ENCODE peak calls at places on chromosomes 16 and 17, in seven cellular contexts. One of them, this sample, is unnamed.

GRCh38 chr17:74431568-74432483 is at the start of gene GPRC5C:
- DNase-seq in ovary: peak
- DNase-seq in HCT116: peak
- DNase-seq in RWPE1: peak
- DNase-seq in uterus: peak
- DNase-seq in kidney: peak
- DNase-seq in psoas muscle: peak
- DNase-seq in this sample: peak

GRCh38 chr16:28897826-28898225 is 19.5 kb downstream of the ATP2A1 start:
- DNase-seq in ovary: no peak
- DNase-seq in HCT116: no peak
- DNase-seq in RWPE1: no peak
- DNase-seq in uterus: no peak
- DNase-seq in kidney: no peak
- DNase-seq in psoas muscle: no peak
- DNase-seq in this sample: no peak

GRCh38 chr17:47272491-47272890 is 18.9 kb downstream of the ITGB3 start:
- DNase-seq in ovary: no peak
- DNase-seq in HCT116: no peak
- DNase-seq in RWPE1: no peak
- DNase-seq in uterus: no peak
- DNase-seq in kidney: no peak
- DNase-seq in psoas muscle: no peak
- DNase-seq in this sample: no peak

GRCh38 chr17:50244771-50245170 is 29.5 kb upstream of the TMEM92 start:
- DNase-seq in ovary: no peak
- DNase-seq in HCT116: no peak
- DNase-seq in RWPE1: no peak
- DNase-seq in uterus: no peak
- DNase-seq in kidney: no peak
- DNase-seq in psoas muscle: no peak
- DNase-seq in this sample: no peak

GRCh38 chr16:27168790-27169189 is 34.5 kb upstream of the KDM8 start:
- DNase-seq in ovary: no peak
- DNase-seq in HCT116: no peak
- DNase-seq in RWPE1: no peak
- DNase-seq in uterus: no peak
- DNase-seq in kidney: no peak
- DNase-seq in psoas muscle: no peak
- DNase-seq in this sample: no peak

GRCh38 chr16:27402964-27403600 is 1.1 kb downstream of the IL21R start:
- DNase-seq in ovary: no peak
- DNase-seq in HCT116: no peak
- DNase-seq in RWPE1: no peak
- DNase-seq in uterus: no peak
- DNase-seq in kidney: no peak
- DNase-seq in psoas muscle: no peak
- DNase-seq in this sample: peak

GRCh38 chr16:24844101-24845030 is 1.4 kb upstream of the SLC5A11 start:
- DNase-seq in ovary: no peak
- DNase-seq in HCT116: peak
- DNase-seq in RWPE1: peak
- DNase-seq in uterus: no peak
- DNase-seq in kidney: no peak
- DNase-seq in psoas muscle: no peak
- DNase-seq in this sample: no peak

GRCh38 chr17:36869856-36870617 is 67.2 kb upstream of the LHX1 start:
- DNase-seq in ovary: no peak
- DNase-seq in HCT116: no peak
- DNase-seq in RWPE1: no peak
- DNase-seq in uterus: no peak
- DNase-seq in kidney: no peak
- DNase-seq in psoas muscle: no peak
- DNase-seq in this sample: no peak

GRCh38 chr16:84085774-84086173 is 31.0 kb downstream of the MBTPS1 start:
- DNase-seq in ovary: no peak
- DNase-seq in HCT116: no peak
- DNase-seq in RWPE1: no peak
- DNase-seq in uterus: no peak
- DNase-seq in kidney: no peak
- DNase-seq in psoas muscle: no peak
- DNase-seq in this sample: no peak

GRCh38 chr16:31727553-31727952 is 146.1 kb upstream of the ZNF267 start:
- DNase-seq in ovary: no peak
- DNase-seq in HCT116: no peak
- DNase-seq in RWPE1: no peak
- DNase-seq in uterus: no peak
- DNase-seq in kidney: no peak
- DNase-seq in psoas muscle: no peak
- DNase-seq in this sample: no peak

GRCh38 chr16:25110392-25110947 is 1.1 kb upstream of the LCMT1 start:
- DNase-seq in ovary: no peak
- DNase-seq in HCT116: no peak
- DNase-seq in RWPE1: no peak
- DNase-seq in uterus: no peak
- DNase-seq in kidney: no peak
- DNase-seq in psoas muscle: no peak
- DNase-seq in this sample: peak

GRCh38 chr16:23207485-23207884 is 24.9 kb downstream of the SCNN1G start:
- DNase-seq in ovary: no peak
- DNase-seq in HCT116: no peak
- DNase-seq in RWPE1: no peak
- DNase-seq in uterus: no peak
- DNase-seq in kidney: no peak
- DNase-seq in psoas muscle: no peak
- DNase-seq in this sample: no peak

GRCh38 chr16:30551781-30552180 is 6.4 kb downstream of the ZNF764 start:
- DNase-seq in ovary: no peak
- DNase-seq in HCT116: no peak
- DNase-seq in RWPE1: no peak
- DNase-seq in uterus: no peak
- DNase-seq in kidney: no peak
- DNase-seq in psoas muscle: no peak
- DNase-seq in this sample: peak

GRCh38 chr17:18267927-18268711 is 7.7 kb downstream of the MIEF2 start:
- DNase-seq in ovary: no peak
- DNase-seq in HCT116: no peak
- DNase-seq in RWPE1: no peak
- DNase-seq in uterus: no peak
- DNase-seq in kidney: no peak
- DNase-seq in psoas muscle: no peak
- DNase-seq in this sample: no peak

GRCh38 chr17:60959011-60959410 is 281.4 kb downstream of the BCAS3 start:
- DNase-seq in ovary: no peak
- DNase-seq in HCT116: no peak
- DNase-seq in RWPE1: no peak
- DNase-seq in uterus: no peak
- DNase-seq in kidney: no peak
- DNase-seq in psoas muscle: no peak
- DNase-seq in this sample: no peak

GRCh38 chr17:80007939-80008338 is 27.7 kb downstream of the TBC1D16 start:
- DNase-seq in ovary: no peak
- DNase-seq in HCT116: no peak
- DNase-seq in RWPE1: no peak
- DNase-seq in uterus: no peak
- DNase-seq in kidney: peak
- DNase-seq in psoas muscle: peak
- DNase-seq in this sample: no peak
- H3K27ac ChIP-seq in ovary: no peak
- H3K27ac ChIP-seq in HCT116: no peak
- H3K27ac ChIP-seq in RWPE1: no peak
- H3K27ac ChIP-seq in uterus: no peak
- H3K27ac ChIP-seq in kidney: no peak
- H3K27ac ChIP-seq in psoas muscle: no peak
- H3K27ac ChIP-seq in this sample: no peak

DNA sequence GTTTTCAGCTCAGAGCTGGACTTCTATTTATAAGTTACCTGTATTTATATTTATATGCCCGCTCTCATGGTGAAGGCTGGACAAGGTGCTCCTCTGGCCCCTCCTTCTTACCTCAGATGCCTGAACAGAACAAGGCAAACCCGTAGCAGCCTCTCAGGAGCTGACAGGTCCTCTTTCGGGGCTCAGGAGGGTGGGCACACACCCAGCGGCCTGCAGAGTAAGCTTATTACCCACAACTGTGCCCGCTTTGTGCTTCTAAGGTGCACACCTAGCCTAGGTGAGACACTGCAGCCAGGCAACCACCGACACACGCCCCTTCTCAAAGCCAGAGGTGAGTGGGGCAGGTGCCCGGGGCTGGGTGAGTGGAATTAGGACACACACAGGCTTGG is 5.3 kb downstream of the NKIRAS2 start:
- DNase-seq in ovary: no peak
- DNase-seq in HCT116: no peak
- DNase-seq in RWPE1: no peak
- DNase-seq in uterus: no peak
- DNase-seq in kidney: no peak
- DNase-seq in psoas muscle: no peak
- DNase-seq in this sample: no peak
- H3K27ac ChIP-seq in ovary: no peak
- H3K27ac ChIP-seq in HCT116: peak
- H3K27ac ChIP-seq in RWPE1: peak
- H3K27ac ChIP-seq in uterus: peak
- H3K27ac ChIP-seq in kidney: no peak
- H3K27ac ChIP-seq in psoas muscle: peak
- H3K27ac ChIP-seq in this sample: no peak

DNA sequence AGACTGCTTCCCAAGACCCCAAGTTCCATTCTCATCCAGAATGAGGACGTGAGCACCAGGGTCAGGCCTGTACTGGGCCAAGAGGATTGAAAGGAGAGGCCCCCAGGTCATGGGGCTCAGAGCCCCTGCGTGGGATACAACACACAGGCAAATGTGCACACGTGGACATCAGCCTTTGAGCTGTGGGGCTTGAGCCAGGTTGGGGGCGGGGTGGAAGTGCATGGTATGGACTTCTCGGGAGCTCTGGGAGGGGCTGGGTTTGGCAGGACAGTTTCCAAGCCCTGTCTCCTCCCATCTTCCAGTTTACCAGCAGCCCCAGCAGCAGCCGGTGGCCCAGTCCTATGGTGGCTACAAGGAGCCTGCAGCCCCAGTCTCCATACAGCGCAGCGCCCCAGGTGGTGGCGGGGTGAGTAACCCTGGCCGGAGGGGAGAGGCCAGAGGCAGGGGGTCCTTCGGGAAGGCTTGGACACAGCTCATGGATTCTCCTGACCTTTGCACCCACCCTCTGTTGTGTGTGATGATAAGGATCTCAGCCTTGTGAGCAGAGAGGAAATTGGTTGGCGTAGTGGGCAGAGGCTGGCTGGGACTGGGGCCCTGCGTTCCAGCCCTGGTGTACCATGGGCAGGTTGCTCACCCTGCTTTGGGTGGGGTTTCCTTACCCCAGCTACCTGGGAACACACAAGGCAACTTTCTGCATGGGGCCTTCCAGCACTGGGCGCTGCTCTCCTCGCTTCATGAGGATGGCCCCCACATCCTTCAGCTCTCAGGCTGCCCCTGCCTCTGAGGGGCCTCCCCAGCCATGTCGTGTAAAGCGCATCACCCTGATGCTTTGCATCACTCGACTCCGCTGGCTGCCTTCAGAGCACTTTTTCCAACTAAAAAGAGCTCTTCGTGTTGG is 10.4 kb upstream of the LASP1NB start:
- DNase-seq in ovary: peak
- DNase-seq in HCT116: no peak
- DNase-seq in RWPE1: no peak
- DNase-seq in uterus: peak
- DNase-seq in kidney: peak
- DNase-seq in psoas muscle: no peak
- DNase-seq in this sample: no peak
- H3K27ac ChIP-seq in ovary: no peak
- H3K27ac ChIP-seq in HCT116: no peak
- H3K27ac ChIP-seq in RWPE1: peak
- H3K27ac ChIP-seq in uterus: peak
- H3K27ac ChIP-seq in kidney: no peak
- H3K27ac ChIP-seq in psoas muscle: no peak
- H3K27ac ChIP-seq in this sample: no peak

GRCh38 chr17:42536048-42536371 is at the start of gene NAGLU:
- DNase-seq in ovary: peak
- DNase-seq in HCT116: peak
- DNase-seq in RWPE1: peak
- DNase-seq in uterus: peak
- DNase-seq in kidney: peak
- DNase-seq in psoas muscle: peak
- DNase-seq in this sample: peak
- H3K27ac ChIP-seq in ovary: peak
- H3K27ac ChIP-seq in HCT116: peak
- H3K27ac ChIP-seq in RWPE1: peak
- H3K27ac ChIP-seq in uterus: peak
- H3K27ac ChIP-seq in kidney: peak
- H3K27ac ChIP-seq in psoas muscle: peak
- H3K27ac ChIP-seq in this sample: peak

GRCh38 chr17:43224146-43224705 is 4.2 kb downstream of the CCDC200 start:
- DNase-seq in ovary: no peak
- DNase-seq in HCT116: no peak
- DNase-seq in RWPE1: no peak
- DNase-seq in uterus: no peak
- DNase-seq in kidney: no peak
- DNase-seq in psoas muscle: no peak
- DNase-seq in this sample: no peak

GRCh38 chr17:43220511-43221125 is 7.8 kb downstream of the CCDC200 start:
- DNase-seq in ovary: no peak
- DNase-seq in HCT116: no peak
- DNase-seq in RWPE1: no peak
- DNase-seq in uterus: no peak
- DNase-seq in kidney: no peak
- DNase-seq in psoas muscle: no peak
- DNase-seq in this sample: no peak

GRCh38 chr17:43226393-43226792 is 2.0 kb downstream of the CCDC200 start:
- DNase-seq in ovary: no peak
- DNase-seq in HCT116: no peak
- DNase-seq in RWPE1: no peak
- DNase-seq in uterus: no peak
- DNase-seq in kidney: no peak
- DNase-seq in psoas muscle: no peak
- DNase-seq in this sample: no peak
- H3K27ac ChIP-seq in ovary: no peak
- H3K27ac ChIP-seq in HCT116: no peak
- H3K27ac ChIP-seq in RWPE1: no peak
- H3K27ac ChIP-seq in uterus: no peak
- H3K27ac ChIP-seq in kidney: no peak
- H3K27ac ChIP-seq in psoas muscle: no peak
- H3K27ac ChIP-seq in this sample: no peak

GRCh38 chr16:74450967-74451760 is 29.9 kb upstream of the CLEC18B start:
- DNase-seq in ovary: no peak
- DNase-seq in HCT116: no peak
- DNase-seq in RWPE1: no peak
- DNase-seq in uterus: no peak
- DNase-seq in kidney: no peak
- DNase-seq in psoas muscle: no peak
- DNase-seq in this sample: no peak

GRCh38 chr16:74451951-74452758 is 30.9 kb upstream of the CLEC18B start:
- DNase-seq in ovary: no peak
- DNase-seq in HCT116: no peak
- DNase-seq in RWPE1: no peak
- DNase-seq in uterus: no peak
- DNase-seq in kidney: no peak
- DNase-seq in psoas muscle: no peak
- DNase-seq in this sample: no peak

GRCh38 chr16:74449470-74449869 is 28.2 kb upstream of the CLEC18B start:
- DNase-seq in ovary: no peak
- DNase-seq in HCT116: peak
- DNase-seq in RWPE1: peak
- DNase-seq in uterus: peak
- DNase-seq in kidney: no peak
- DNase-seq in psoas muscle: peak
- DNase-seq in this sample: no peak

GRCh38 chr16:74448990-74449389 is 27.7 kb upstream of the CLEC18B start:
- DNase-seq in ovary: peak
- DNase-seq in HCT116: peak
- DNase-seq in RWPE1: peak
- DNase-seq in uterus: peak
- DNase-seq in kidney: peak
- DNase-seq in psoas muscle: peak
- DNase-seq in this sample: no peak

GRCh38 chr16:74450236-74450635 is 29.0 kb upstream of the CLEC18B start:
- DNase-seq in ovary: no peak
- DNase-seq in HCT116: no peak
- DNase-seq in RWPE1: no peak
- DNase-seq in uterus: no peak
- DNase-seq in kidney: no peak
- DNase-seq in psoas muscle: no peak
- DNase-seq in this sample: no peak
- H3K27ac ChIP-seq in ovary: no peak
- H3K27ac ChIP-seq in HCT116: peak
- H3K27ac ChIP-seq in RWPE1: peak
- H3K27ac ChIP-seq in uterus: peak
- H3K27ac ChIP-seq in kidney: peak
- H3K27ac ChIP-seq in psoas muscle: peak
- H3K27ac ChIP-seq in this sample: no peak